ENCODE peak calls at places on chromosomes 1 and 21, in four cellular contexts. S is WTC11, R is HepG2, Z is K562. Q is an unnamed sample.

GRCh38 chr21:38349111-38349746 is 92.4 kb downstream of the KCNJ15 start:
- DNase-seq in S (no peak), R (no peak), Z (no peak), Q (no peak)

GRCh38 chr1:94095112-94095637 is 25.8 kb downstream of the ABCA4 start:
- DNase-seq in S (no peak), R (no peak), Z (no peak), Q (no peak)

GRCh38 chr1:75083848-75084514 is 50.2 kb upstream of the LHX8 start:
- DNase-seq in S (no peak), R (no peak), Z (no peak), Q (no peak)

GRCh38 chr1:33986389-33987095 is 122.7 kb downstream of the HMGB4 start:
- DNase-seq in S (no peak), R (no peak), Z (no peak), Q (no peak)

GRCh38 chr1:109258481-109259466 is 9.4 kb downstream of the CELSR2 start:
- DNase-seq in S (no peak), R (no peak), Z (no peak), Q (no peak)

GRCh38 chr1:55611123-55611522 is 396.0 kb upstream of the USP24 start:
- DNase-seq in S (no peak), R (no peak), Z (no peak), Q (no peak)

GRCh38 chr1:232635778-232636356 is 5.9 kb upstream of the SIPA1L2 start:
- DNase-seq in S (no peak), R (peak), Z (peak), Q (peak)

GRCh38 chr1:90475623-90476022 is 241.5 kb downstream of the BARHL2 start:
- DNase-seq in S (no peak), R (no peak), Z (no peak), Q (no peak)

GRCh38 chr1:205275133-205275532 is 46.4 kb downstream of the NUAK2 start:
- DNase-seq in S (no peak), R (no peak), Z (no peak), Q (no peak)

GRCh38 chr1:1758692-1759455 is 19.4 kb downstream of the NADK start:
- DNase-seq in S (no peak), R (no peak), Z (peak), Q (no peak)

GRCh38 chr1:85617582-85618237 is 37.1 kb downstream of the CCN1 start:
- DNase-seq in S (no peak), R (no peak), Z (no peak), Q (no peak)

GRCh38 chr1:73862343-73862742 is 335.6 kb downstream of the LRRIQ3 start:
- DNase-seq in S (no peak), R (no peak), Z (no peak), Q (no peak)

GRCh38 chr1:37317870-37318431 is 156.4 kb upstream of the ZC3H12A start:
- DNase-seq in S (peak), R (no peak), Z (no peak), Q (peak)

GRCh38 chr1:101507547-101507971 is 270.7 kb downstream of the S1PR1 start:
- DNase-seq in S (no peak), R (no peak), Z (no peak), Q (no peak)

GRCh38 chr1:114458208-114458777 is 52.7 kb downstream of the TRIM33 start:
- DNase-seq in S (no peak), R (peak), Z (no peak), Q (no peak)

GRCh38 chr1:18938008-18938706 is 18.3 kb downstream of the IFFO2 start:
- DNase-seq in S (no peak), R (peak), Z (no peak), Q (no peak)

GRCh38 chr1:28973850-28974841 is 59.8 kb downstream of the EPB41 start:
- DNase-seq in S (no peak), R (no peak), Z (no peak), Q (peak)

GRCh38 chr1:174736831-174737230 is 262.9 kb upstream of the CACYBP start:
- DNase-seq in S (no peak), R (no peak), Z (no peak), Q (no peak)

GRCh38 chr1:201396859-201397464 is 2.2 kb downstream of the LAD1 start:
- DNase-seq in S (no peak), R (peak), Z (no peak), Q (no peak)

GRCh38 chr1:36328713-36329112 is 5.3 kb upstream of the EVA1B start:
- DNase-seq in S (no peak), R (no peak), Z (peak), Q (no peak)

GRCh38 chr1:42658880-42659337 is 686 bp downstream of the PPIH start:
- DNase-seq in S (no peak), R (no peak), Z (no peak), Q (no peak)

GRCh38 chr1:203764105-203765028 is 616 bp upstream of the LAX1 start:
- DNase-seq in S (no peak), R (no peak), Z (peak), Q (no peak)

GRCh38 chr1:229600229-229600628 is 25.7 kb downstream of the TAF5L start:
- DNase-seq in S (no peak), R (no peak), Z (no peak), Q (no peak)

GRCh38 chr1:109530457-109531204 is 9.0 kb upstream of the GPR61 start:
- DNase-seq in S (no peak), R (no peak), Z (no peak), Q (peak)

GRCh38 chr21:31117046-31117916 is 79.0 kb upstream of the KRTAP19-8 start:
- DNase-seq in S (no peak), R (no peak), Z (no peak), Q (no peak)

GRCh38 chr1:119139393-119139792 is 1.1 kb downstream of the WARS2 start:
- DNase-seq in S (no peak), R (no peak), Z (no peak), Q (no peak)

GRCh38 chr1:223334156-223334555 is 29.8 kb downstream of the SUSD4 start:
- DNase-seq in S (no peak), R (no peak), Z (no peak), Q (no peak)

GRCh38 chr1:223338811-223339746 is 24.9 kb downstream of the SUSD4 start:
- DNase-seq in S (no peak), R (no peak), Z (no peak), Q (no peak)

GRCh38 chr1:223340637-223341036 is 23.3 kb downstream of the SUSD4 start:
- DNase-seq in S (no peak), R (no peak), Z (no peak), Q (no peak)

GRCh38 chr1:223339861-223340260 is 24.1 kb downstream of the SUSD4 start:
- DNase-seq in S (no peak), R (no peak), Z (no peak), Q (no peak)

DNA sequence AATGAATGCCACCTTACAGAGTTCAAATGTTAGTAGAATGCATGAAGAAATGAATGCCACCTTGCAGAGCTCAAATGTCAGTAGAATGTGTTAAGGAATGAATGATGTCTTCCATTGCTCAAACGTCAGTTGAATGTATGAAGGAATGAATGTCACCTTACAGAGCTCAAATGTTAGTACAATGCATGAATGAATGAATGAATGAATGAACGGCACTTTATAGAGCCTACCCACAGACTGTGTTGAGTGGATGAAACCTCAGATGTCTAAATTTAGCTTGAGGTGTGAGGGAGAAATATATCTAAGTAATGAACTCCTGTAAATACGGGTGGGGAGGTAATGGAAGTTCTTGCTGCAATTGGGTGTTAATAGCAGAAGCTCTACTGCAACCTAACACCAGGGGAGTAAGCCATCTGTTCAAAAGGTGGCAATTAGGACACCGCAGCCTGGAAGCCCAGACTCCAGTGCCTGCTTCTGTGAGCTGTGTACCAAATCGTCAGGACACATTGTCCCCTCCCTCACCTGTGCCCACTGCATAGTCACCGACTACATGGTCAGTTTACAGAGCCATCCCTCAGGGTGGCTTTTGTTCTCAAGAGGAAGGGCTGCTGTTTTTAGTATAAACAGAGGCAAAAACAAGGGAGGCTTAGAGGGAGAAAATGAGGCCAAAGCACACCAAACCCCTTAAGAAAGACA is 26.7 kb downstream of the SUSD4 start:
- DNase-seq in S (no peak), R (no peak), Z (no peak), Q (no peak)
- TF ChIP-seq FOXJ3 in S (no peak), R (no peak), Z (no peak), Q (no peak)

GRCh38 chr1:71809085-71809484 is 473.3 kb downstream of the NEGR1 start:
- DNase-seq in S (no peak), R (no peak), Z (no peak), Q (no peak)
- TF ChIP-seq FOXJ3 in S (no peak), R (no peak), Z (no peak), Q (no peak)

GRCh38 chr1:98991127-98992003 is 13.3 kb downstream of the PLPPR5 start:
- DNase-seq in S (no peak), R (peak), Z (no peak), Q (no peak)

GRCh38 chr1:98988906-98989603 is 15.6 kb downstream of the PLPPR5 start:
- DNase-seq in S (no peak), R (no peak), Z (no peak), Q (no peak)

GRCh38 chr1:98981917-98982513 is 22.6 kb downstream of the PLPPR5 start:
- DNase-seq in S (no peak), R (no peak), Z (no peak), Q (no peak)

DNA sequence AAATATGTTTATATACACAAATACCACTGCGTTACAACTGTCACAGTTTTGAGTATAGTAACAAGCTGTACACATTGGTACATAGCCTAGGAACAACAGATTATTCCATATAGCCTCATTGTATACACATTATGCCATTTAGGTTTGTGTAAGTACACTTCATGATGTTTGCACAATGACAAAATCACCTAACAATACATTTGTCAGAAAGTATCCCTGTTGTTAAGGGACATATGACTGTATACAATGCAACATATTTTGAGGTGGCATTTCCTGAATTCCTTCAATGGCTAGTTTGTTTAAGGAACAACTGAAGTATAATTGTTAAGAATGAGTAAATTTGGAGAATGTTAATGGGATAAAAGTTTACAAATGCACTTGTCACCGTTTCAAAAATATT is 19.0 kb downstream of the PLPPR5 start:
- DNase-seq in S (no peak), R (no peak), Z (no peak), Q (no peak)
- TF ChIP-seq FOXJ3 in S (no peak), R (no peak), Z (no peak), Q (no peak)

DNA sequence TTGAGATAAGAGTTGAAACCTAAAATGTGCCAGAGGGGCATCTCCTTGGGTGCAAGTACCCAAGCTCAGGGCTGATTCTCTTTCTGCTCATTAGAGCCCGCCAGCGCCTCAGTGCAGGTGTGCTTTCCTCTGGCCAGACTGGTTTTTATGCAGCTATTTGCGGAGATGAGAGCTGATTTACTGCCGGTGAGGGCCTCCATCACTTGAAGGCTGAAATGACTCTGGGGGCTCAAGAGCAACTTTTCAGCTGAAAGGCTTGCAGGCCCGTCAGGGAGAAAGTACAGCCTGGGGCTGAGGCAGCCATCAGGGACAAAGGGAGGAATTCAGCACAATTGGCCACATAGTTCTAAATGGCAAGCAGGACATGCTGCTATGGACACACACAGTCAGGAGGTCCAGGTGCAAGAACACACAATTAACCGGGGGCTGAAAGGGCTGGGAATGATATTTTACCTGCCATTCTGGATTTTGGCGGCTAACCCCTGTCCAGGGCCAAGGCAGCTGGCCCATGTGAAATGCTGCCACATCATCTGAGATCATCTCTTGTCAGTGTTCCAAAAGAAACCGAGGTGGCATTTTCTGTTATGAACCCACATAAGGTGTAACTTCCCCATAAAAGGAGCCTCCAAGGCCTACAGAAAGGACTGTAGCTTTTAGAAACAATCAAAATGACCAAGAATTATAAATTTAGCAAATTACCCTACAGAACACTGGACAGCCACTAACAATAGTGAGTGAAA is 58.3 kb downstream of the LMX1A start:
- DNase-seq in S (no peak), R (no peak), Z (no peak), Q (no peak)
- TF ChIP-seq FOXJ3 in S (no peak), R (no peak), Z (no peak), Q (no peak)

DNA sequence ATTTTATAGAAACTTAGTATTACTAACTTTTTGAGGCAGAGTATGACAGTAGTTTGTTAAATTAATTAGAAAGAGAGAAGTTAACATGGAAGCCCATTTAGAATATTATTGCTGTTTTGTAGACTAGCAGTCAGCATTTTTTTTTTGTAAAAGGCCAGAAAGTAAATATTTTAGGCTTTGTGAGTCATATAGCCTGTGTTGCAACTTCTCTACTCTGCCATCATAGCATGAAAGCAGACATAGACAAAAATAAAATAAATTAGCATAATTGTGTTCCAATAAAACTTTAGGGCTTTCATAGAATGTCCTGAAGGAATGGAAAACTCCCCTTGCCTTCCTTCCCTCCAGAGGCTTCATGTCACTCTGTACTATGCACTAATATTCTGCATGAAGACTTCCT is 12.3 kb upstream of the RGS4 start:
- DNase-seq in S (no peak), R (no peak), Z (no peak), Q (no peak)
- TF ChIP-seq FOXJ3 in S (no peak), R (no peak), Z (no peak), Q (no peak)

DNA sequence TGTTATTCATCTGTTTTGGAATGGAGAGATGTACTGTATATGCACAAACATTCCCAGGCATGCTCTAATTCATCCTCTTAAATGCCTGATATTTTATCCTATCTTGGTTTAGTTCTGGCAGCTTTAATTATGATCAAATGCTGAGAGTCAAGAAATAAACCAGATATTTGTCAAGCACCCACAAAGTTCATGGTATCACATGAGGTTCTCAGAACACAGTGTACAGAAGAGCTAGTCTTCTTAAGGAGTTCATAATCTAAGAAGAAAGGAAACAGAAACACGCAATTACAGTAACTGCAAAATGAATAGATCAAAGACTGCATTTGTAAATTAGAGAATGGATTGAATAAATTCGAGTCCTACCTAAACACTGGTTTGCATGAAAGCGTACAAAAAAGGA is 58.3 kb upstream of the KCNH1 start:
- DNase-seq in S (no peak), R (no peak), Z (no peak), Q (no peak)
- TF ChIP-seq FOXJ3 in S (no peak), R (no peak), Z (no peak), Q (no peak)